ENCODE peak calls at places on chromosomes 12 and 14, in ten cellular contexts. One of them, this sample, is unnamed. For H3K36me3, the result is how much of the 10 kb centered on the place peaks cover.

GRCh38 chr14:94925416-94925815 is 155.5 kb upstream of the GSC start:
- DNase-seq in breast epithelium: no peak
- DNase-seq in adrenal gland: no peak
- DNase-seq in IMR-90: no peak
- DNase-seq in Peyer's patch: no peak
- DNase-seq in ovary: no peak
- DNase-seq in body of pancreas: no peak
- DNase-seq in transverse colon: no peak
- DNase-seq in uterus: no peak
- DNase-seq in right lobe of liver: no peak
- DNase-seq in this sample: no peak

GRCh38 chr12:107337354-107338095 is 244.2 kb upstream of the CRY1 start:
- DNase-seq in breast epithelium: no peak
- DNase-seq in adrenal gland: no peak
- DNase-seq in IMR-90: peak
- DNase-seq in Peyer's patch: no peak
- DNase-seq in ovary: no peak
- DNase-seq in body of pancreas: no peak
- DNase-seq in transverse colon: no peak
- DNase-seq in uterus: no peak
- DNase-seq in right lobe of liver: no peak
- DNase-seq in this sample: no peak

GRCh38 chr12:59149995-59150642 is 229.8 kb upstream of the LRIG3 start:
- DNase-seq in breast epithelium: no peak
- DNase-seq in adrenal gland: no peak
- DNase-seq in IMR-90: peak
- DNase-seq in Peyer's patch: no peak
- DNase-seq in ovary: no peak
- DNase-seq in body of pancreas: peak
- DNase-seq in transverse colon: no peak
- DNase-seq in uterus: no peak
- DNase-seq in right lobe of liver: no peak
- DNase-seq in this sample: no peak

GRCh38 chr12:46531059-46531785 is 158.6 kb upstream of the SLC38A2 start:
- DNase-seq in breast epithelium: no peak
- DNase-seq in adrenal gland: no peak
- DNase-seq in IMR-90: no peak
- DNase-seq in Peyer's patch: no peak
- DNase-seq in ovary: no peak
- DNase-seq in body of pancreas: no peak
- DNase-seq in transverse colon: no peak
- DNase-seq in uterus: no peak
- DNase-seq in right lobe of liver: no peak
- DNase-seq in this sample: no peak

GRCh38 chr14:94593376-94593748 is 12.1 kb downstream of the SERPINA5 start:
- DNase-seq in breast epithelium: no peak
- DNase-seq in adrenal gland: no peak
- DNase-seq in IMR-90: no peak
- DNase-seq in Peyer's patch: no peak
- DNase-seq in ovary: no peak
- DNase-seq in body of pancreas: no peak
- DNase-seq in transverse colon: no peak
- DNase-seq in uterus: no peak
- DNase-seq in right lobe of liver: no peak
- DNase-seq in this sample: no peak

GRCh38 chr12:1738480-1738879 is 47.6 kb downstream of the ADIPOR2 start:
- DNase-seq in breast epithelium: no peak
- DNase-seq in adrenal gland: no peak
- DNase-seq in IMR-90: no peak
- DNase-seq in Peyer's patch: no peak
- DNase-seq in ovary: no peak
- DNase-seq in body of pancreas: no peak
- DNase-seq in transverse colon: no peak
- DNase-seq in uterus: no peak
- DNase-seq in right lobe of liver: no peak
- DNase-seq in this sample: no peak

GRCh38 chr12:18281941-18282340 is 20.6 kb downstream of the PIK3C2G start:
- DNase-seq in breast epithelium: no peak
- DNase-seq in adrenal gland: no peak
- DNase-seq in IMR-90: no peak
- DNase-seq in Peyer's patch: no peak
- DNase-seq in ovary: no peak
- DNase-seq in body of pancreas: no peak
- DNase-seq in transverse colon: no peak
- DNase-seq in uterus: no peak
- DNase-seq in right lobe of liver: no peak
- DNase-seq in this sample: no peak

GRCh38 chr12:123696641-123697040 is 15.5 kb upstream of the ATP6V0A2 start:
- DNase-seq in breast epithelium: no peak
- DNase-seq in adrenal gland: no peak
- DNase-seq in IMR-90: no peak
- DNase-seq in Peyer's patch: peak
- DNase-seq in ovary: no peak
- DNase-seq in body of pancreas: no peak
- DNase-seq in transverse colon: no peak
- DNase-seq in uterus: no peak
- DNase-seq in right lobe of liver: no peak
- DNase-seq in this sample: no peak

GRCh38 chr12:103679771-103680170 is 92.7 kb downstream of the STAB2 start:
- DNase-seq in breast epithelium: no peak
- DNase-seq in adrenal gland: no peak
- DNase-seq in IMR-90: no peak
- DNase-seq in Peyer's patch: no peak
- DNase-seq in ovary: no peak
- DNase-seq in body of pancreas: no peak
- DNase-seq in transverse colon: no peak
- DNase-seq in uterus: no peak
- DNase-seq in right lobe of liver: no peak
- DNase-seq in this sample: no peak

GRCh38 chr14:36661506-36662257 is at the start of gene PAX9:
- DNase-seq in breast epithelium: peak
- DNase-seq in adrenal gland: peak
- DNase-seq in IMR-90: peak
- DNase-seq in Peyer's patch: peak
- DNase-seq in ovary: peak
- DNase-seq in body of pancreas: peak
- DNase-seq in transverse colon: peak
- DNase-seq in uterus: peak
- DNase-seq in right lobe of liver: peak
- DNase-seq in this sample: peak

GRCh38 chr12:4609071-4609470 is 39.8 kb downstream of the AKAP3 start:
- DNase-seq in breast epithelium: no peak
- DNase-seq in adrenal gland: no peak
- DNase-seq in IMR-90: no peak
- DNase-seq in Peyer's patch: no peak
- DNase-seq in ovary: no peak
- DNase-seq in body of pancreas: no peak
- DNase-seq in transverse colon: no peak
- DNase-seq in uterus: no peak
- DNase-seq in right lobe of liver: no peak
- DNase-seq in this sample: no peak

GRCh38 chr12:123948401-123949117 is 24.1 kb downstream of the CCDC92 start:
- DNase-seq in breast epithelium: no peak
- DNase-seq in adrenal gland: peak
- DNase-seq in IMR-90: no peak
- DNase-seq in Peyer's patch: no peak
- DNase-seq in ovary: no peak
- DNase-seq in body of pancreas: no peak
- DNase-seq in transverse colon: no peak
- DNase-seq in uterus: no peak
- DNase-seq in right lobe of liver: no peak
- DNase-seq in this sample: no peak

GRCh38 chr14:23481992-23482813 is 12.7 kb downstream of the NGDN start:
- DNase-seq in breast epithelium: no peak
- DNase-seq in adrenal gland: no peak
- DNase-seq in IMR-90: no peak
- DNase-seq in Peyer's patch: no peak
- DNase-seq in ovary: no peak
- DNase-seq in body of pancreas: no peak
- DNase-seq in transverse colon: no peak
- DNase-seq in uterus: no peak
- DNase-seq in right lobe of liver: no peak
- DNase-seq in this sample: no peak

DNA sequence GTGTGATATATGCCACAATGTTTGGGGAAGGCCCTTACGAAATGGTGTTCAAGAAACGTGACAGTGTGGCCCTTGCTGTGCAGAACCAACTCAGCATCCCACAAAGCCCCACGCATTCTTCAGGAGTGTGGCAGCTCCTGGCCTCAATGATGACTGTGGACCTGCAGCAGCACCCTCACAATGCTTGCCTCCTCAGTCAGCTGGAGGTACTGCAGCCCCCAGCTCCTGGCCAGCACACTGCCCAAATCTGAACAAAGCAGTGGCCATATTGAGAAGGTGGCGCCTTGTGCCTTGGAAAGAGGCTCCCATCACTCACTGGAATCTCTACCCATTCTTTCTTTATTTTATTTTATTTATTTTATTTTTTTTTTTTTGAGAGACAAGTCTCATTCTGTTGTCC is 10.4 kb downstream of the POLE2 start:
- DNase-seq in breast epithelium: no peak
- DNase-seq in adrenal gland: no peak
- DNase-seq in IMR-90: no peak
- DNase-seq in Peyer's patch: no peak
- DNase-seq in ovary: no peak
- DNase-seq in body of pancreas: no peak
- DNase-seq in transverse colon: no peak
- DNase-seq in uterus: no peak
- DNase-seq in right lobe of liver: no peak
- DNase-seq in this sample: no peak
- H3K36me3 ChIP-seq in breast epithelium: under half
- H3K36me3 ChIP-seq in adrenal gland: under half
- H3K36me3 ChIP-seq in IMR-90: under half
- H3K36me3 ChIP-seq in Peyer's patch: under half
- H3K36me3 ChIP-seq in ovary: under half
- H3K36me3 ChIP-seq in body of pancreas: under half
- H3K36me3 ChIP-seq in transverse colon: under half
- H3K36me3 ChIP-seq in uterus: under half
- H3K36me3 ChIP-seq in right lobe of liver: under half
- H3K36me3 ChIP-seq in this sample: under half

GRCh38 chr14:101501858-101502615 is 59.3 kb upstream of the DIO3 start:
- DNase-seq in breast epithelium: no peak
- DNase-seq in adrenal gland: no peak
- DNase-seq in IMR-90: no peak
- DNase-seq in Peyer's patch: no peak
- DNase-seq in ovary: peak
- DNase-seq in body of pancreas: peak
- DNase-seq in transverse colon: no peak
- DNase-seq in uterus: peak
- DNase-seq in right lobe of liver: peak
- DNase-seq in this sample: no peak
- TF ChIP-seq POLR2A in breast epithelium: no peak
- TF ChIP-seq POLR2A in adrenal gland: no peak
- TF ChIP-seq POLR2A in IMR-90: no peak
- TF ChIP-seq POLR2A in Peyer's patch: no peak
- TF ChIP-seq POLR2A in ovary: no peak
- TF ChIP-seq POLR2A in body of pancreas: no peak
- TF ChIP-seq POLR2A in transverse colon: no peak
- TF ChIP-seq POLR2A in uterus: no peak
- TF ChIP-seq POLR2A in right lobe of liver: no peak
- TF ChIP-seq POLR2A in this sample: no peak

DNA sequence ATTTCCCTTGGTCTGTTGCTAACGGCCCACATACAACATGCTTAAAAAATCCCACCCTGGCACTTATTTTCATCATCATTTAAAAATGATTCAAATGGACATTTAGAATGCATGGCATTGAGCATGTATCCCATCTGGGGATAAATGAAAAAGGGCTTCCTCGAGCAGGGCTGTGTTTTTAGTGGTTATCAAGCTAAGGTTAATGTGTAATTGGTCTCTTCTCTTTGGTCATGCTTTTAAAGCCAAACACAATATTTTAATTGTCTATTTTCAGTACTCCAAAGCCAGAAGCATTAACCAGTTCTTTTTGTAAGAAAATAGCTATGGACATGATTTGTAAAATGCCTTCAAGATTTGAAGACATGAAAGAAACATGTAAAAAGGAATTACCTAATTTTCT is 1.9 kb upstream of the TRHDE start:
- DNase-seq in breast epithelium: no peak
- DNase-seq in adrenal gland: no peak
- DNase-seq in IMR-90: no peak
- DNase-seq in Peyer's patch: no peak
- DNase-seq in ovary: no peak
- DNase-seq in body of pancreas: peak
- DNase-seq in transverse colon: no peak
- DNase-seq in uterus: no peak
- DNase-seq in right lobe of liver: no peak
- DNase-seq in this sample: no peak
- H3K4me3 ChIP-seq in breast epithelium: no peak
- H3K4me3 ChIP-seq in adrenal gland: no peak
- H3K4me3 ChIP-seq in IMR-90: peak
- H3K4me3 ChIP-seq in Peyer's patch: no peak
- H3K4me3 ChIP-seq in ovary: no peak
- H3K4me3 ChIP-seq in body of pancreas: no peak
- H3K4me3 ChIP-seq in transverse colon: no peak
- H3K4me3 ChIP-seq in uterus: no peak
- H3K4me3 ChIP-seq in right lobe of liver: no peak
- H3K4me3 ChIP-seq in this sample: no peak

DNA sequence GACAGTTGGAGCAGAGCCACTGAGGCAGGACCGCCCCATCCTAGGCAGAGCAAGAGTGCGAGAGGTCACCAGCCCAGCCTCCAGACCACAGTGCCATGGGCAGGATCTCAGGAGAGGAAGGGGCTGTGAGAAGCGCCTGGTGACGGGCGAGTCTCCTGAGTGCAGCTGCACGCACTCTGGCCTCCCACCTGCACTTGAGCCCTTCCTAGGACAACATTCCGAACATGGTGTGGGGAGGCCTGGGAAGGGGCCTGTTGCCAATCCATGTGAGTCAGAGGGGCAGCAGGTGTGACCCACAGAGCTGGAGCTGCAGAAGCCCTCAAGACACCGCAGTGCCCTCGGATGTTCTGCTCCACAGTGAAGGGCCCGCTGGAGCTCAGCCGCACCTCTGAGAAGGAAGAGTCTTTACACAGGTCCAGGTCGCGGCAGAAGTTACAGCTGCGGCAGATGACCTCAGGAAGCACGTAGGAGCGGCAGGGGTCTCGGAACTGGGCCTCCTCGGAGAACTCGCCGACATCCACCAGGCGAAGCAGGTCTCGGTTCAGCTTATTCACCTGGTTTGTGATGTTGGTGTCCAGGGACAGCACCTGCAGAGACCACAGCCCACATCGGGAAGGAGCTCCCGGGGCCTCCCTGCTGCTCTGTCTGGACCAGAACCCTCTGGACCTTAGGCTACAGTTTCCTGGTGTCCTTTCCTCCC is 7.3 kb downstream of the P2RX2 start:
- DNase-seq in breast epithelium: no peak
- DNase-seq in adrenal gland: no peak
- DNase-seq in IMR-90: no peak
- DNase-seq in Peyer's patch: no peak
- DNase-seq in ovary: no peak
- DNase-seq in body of pancreas: no peak
- DNase-seq in transverse colon: no peak
- DNase-seq in uterus: no peak
- DNase-seq in right lobe of liver: no peak
- DNase-seq in this sample: no peak
- H3K36me3 ChIP-seq in breast epithelium: under half
- H3K36me3 ChIP-seq in adrenal gland: under half
- H3K36me3 ChIP-seq in IMR-90: under half
- H3K36me3 ChIP-seq in Peyer's patch: under half
- H3K36me3 ChIP-seq in ovary: under half
- H3K36me3 ChIP-seq in body of pancreas: under half
- H3K36me3 ChIP-seq in transverse colon: under half
- H3K36me3 ChIP-seq in uterus: under half
- H3K36me3 ChIP-seq in right lobe of liver: under half
- H3K36me3 ChIP-seq in this sample: half or more

GRCh38 chr12:12999959-13000615 is at the start of gene HEBP1:
- DNase-seq in breast epithelium: peak
- DNase-seq in adrenal gland: peak
- DNase-seq in IMR-90: peak
- DNase-seq in Peyer's patch: peak
- DNase-seq in ovary: peak
- DNase-seq in body of pancreas: peak
- DNase-seq in transverse colon: peak
- DNase-seq in uterus: peak
- DNase-seq in right lobe of liver: peak
- DNase-seq in this sample: peak
- TF ChIP-seq POLR2A in breast epithelium: peak
- TF ChIP-seq POLR2A in adrenal gland: peak
- TF ChIP-seq POLR2A in IMR-90: peak
- TF ChIP-seq POLR2A in Peyer's patch: peak
- TF ChIP-seq POLR2A in ovary: peak
- TF ChIP-seq POLR2A in body of pancreas: peak
- TF ChIP-seq POLR2A in transverse colon: peak
- TF ChIP-seq POLR2A in uterus: peak
- TF ChIP-seq POLR2A in right lobe of liver: peak
- TF ChIP-seq POLR2A in this sample: peak